ENCODE peak calls at places on chromosomes 16 and 17, in six cellular contexts. One of them, this sample, is unnamed.

GRCh38 chr17:11290814-11291213 is 49.8 kb downstream of the SHISA6 start:
- DNase-seq in GM12865: no peak
- DNase-seq in pancreas: no peak
- DNase-seq in AG10803: no peak
- DNase-seq in aorta: no peak
- DNase-seq in lower leg skin: no peak
- DNase-seq in this sample: no peak

GRCh38 chr16:11621920-11622651 is 35.4 kb upstream of the LITAF start:
- DNase-seq in GM12865: peak; percentile 57
- DNase-seq in pancreas: no peak
- DNase-seq in AG10803: no peak
- DNase-seq in aorta: no peak
- DNase-seq in lower leg skin: no peak
- DNase-seq in this sample: no peak

GRCh38 chr17:31197991-31198390 is 99.0 kb downstream of the OMG start:
- DNase-seq in GM12865: no peak
- DNase-seq in pancreas: no peak
- DNase-seq in AG10803: peak; percentile 28
- DNase-seq in aorta: no peak
- DNase-seq in lower leg skin: no peak
- DNase-seq in this sample: no peak

GRCh38 chr16:28259091-28259780 is 33.1 kb upstream of the SBK1 start:
- DNase-seq in GM12865: no peak
- DNase-seq in pancreas: no peak
- DNase-seq in AG10803: no peak
- DNase-seq in aorta: no peak
- DNase-seq in lower leg skin: no peak
- DNase-seq in this sample: no peak

GRCh38 chr17:74455025-74455585 is 11.3 kb upstream of the CD300A start:
- DNase-seq in GM12865: peak; percentile 44
- DNase-seq in pancreas: no peak
- DNase-seq in AG10803: no peak
- DNase-seq in aorta: no peak
- DNase-seq in lower leg skin: no peak
- DNase-seq in this sample: no peak

GRCh38 chr16:20952144-20952797 is 51.7 kb downstream of the LYRM1 start:
- DNase-seq in GM12865: no peak
- DNase-seq in pancreas: no peak
- DNase-seq in AG10803: no peak
- DNase-seq in aorta: no peak
- DNase-seq in lower leg skin: no peak
- DNase-seq in this sample: no peak

GRCh38 chr17:36205637-36206458 is 5.0 kb upstream of the CCL4L2 start:
- DNase-seq in GM12865: peak; percentile 83
- DNase-seq in pancreas: no peak
- DNase-seq in AG10803: no peak
- DNase-seq in aorta: no peak
- DNase-seq in lower leg skin: no peak
- DNase-seq in this sample: no peak

GRCh38 chr17:34287858-34288257 is 2.3 kb downstream of the CCL11 start:
- DNase-seq in GM12865: no peak
- DNase-seq in pancreas: no peak
- DNase-seq in AG10803: no peak
- DNase-seq in aorta: no peak
- DNase-seq in lower leg skin: no peak
- DNase-seq in this sample: no peak

GRCh38 chr16:19375561-19376158 is 42.0 kb upstream of the TMC5 start:
- DNase-seq in GM12865: peak; percentile 64
- DNase-seq in pancreas: no peak
- DNase-seq in AG10803: peak; percentile 38
- DNase-seq in aorta: no peak
- DNase-seq in lower leg skin: peak; percentile 22
- DNase-seq in this sample: no peak

GRCh38 chr17:42272576-42272975 is 3.6 kb downstream of the STAT5B start:
- DNase-seq in GM12865: no peak
- DNase-seq in pancreas: no peak
- DNase-seq in AG10803: no peak
- DNase-seq in aorta: no peak
- DNase-seq in lower leg skin: no peak
- DNase-seq in this sample: no peak

GRCh38 chr17:42271277-42271922 is 4.8 kb downstream of the STAT5B start:
- DNase-seq in GM12865: no peak
- DNase-seq in pancreas: no peak
- DNase-seq in AG10803: no peak
- DNase-seq in aorta: no peak
- DNase-seq in lower leg skin: no peak
- DNase-seq in this sample: no peak

GRCh38 chr17:42272162-42272561 is 4.0 kb downstream of the STAT5B start:
- DNase-seq in GM12865: no peak
- DNase-seq in pancreas: no peak
- DNase-seq in AG10803: no peak
- DNase-seq in aorta: no peak
- DNase-seq in lower leg skin: no peak
- DNase-seq in this sample: no peak

GRCh38 chr17:42270175-42270545 is 6.0 kb downstream of the STAT5B start:
- DNase-seq in GM12865: no peak
- DNase-seq in pancreas: no peak
- DNase-seq in AG10803: peak; percentile 57
- DNase-seq in aorta: no peak
- DNase-seq in lower leg skin: no peak
- DNase-seq in this sample: no peak

GRCh38 chr17:42270596-42270995 is 5.6 kb downstream of the STAT5B start:
- DNase-seq in GM12865: no peak
- DNase-seq in pancreas: no peak
- DNase-seq in AG10803: peak; percentile 22
- DNase-seq in aorta: no peak
- DNase-seq in lower leg skin: no peak
- DNase-seq in this sample: no peak
- H3K4me3 ChIP-seq in GM12865: no peak overlapping the region
- H3K4me3 ChIP-seq in pancreas: no peak overlapping the region
- H3K4me3 ChIP-seq in AG10803: no peak overlapping the region
- H3K4me3 ChIP-seq in aorta: no peak overlapping the region
- H3K4me3 ChIP-seq in lower leg skin: no peak overlapping the region
- H3K4me3 ChIP-seq in this sample: no peak overlapping the region

DNA sequence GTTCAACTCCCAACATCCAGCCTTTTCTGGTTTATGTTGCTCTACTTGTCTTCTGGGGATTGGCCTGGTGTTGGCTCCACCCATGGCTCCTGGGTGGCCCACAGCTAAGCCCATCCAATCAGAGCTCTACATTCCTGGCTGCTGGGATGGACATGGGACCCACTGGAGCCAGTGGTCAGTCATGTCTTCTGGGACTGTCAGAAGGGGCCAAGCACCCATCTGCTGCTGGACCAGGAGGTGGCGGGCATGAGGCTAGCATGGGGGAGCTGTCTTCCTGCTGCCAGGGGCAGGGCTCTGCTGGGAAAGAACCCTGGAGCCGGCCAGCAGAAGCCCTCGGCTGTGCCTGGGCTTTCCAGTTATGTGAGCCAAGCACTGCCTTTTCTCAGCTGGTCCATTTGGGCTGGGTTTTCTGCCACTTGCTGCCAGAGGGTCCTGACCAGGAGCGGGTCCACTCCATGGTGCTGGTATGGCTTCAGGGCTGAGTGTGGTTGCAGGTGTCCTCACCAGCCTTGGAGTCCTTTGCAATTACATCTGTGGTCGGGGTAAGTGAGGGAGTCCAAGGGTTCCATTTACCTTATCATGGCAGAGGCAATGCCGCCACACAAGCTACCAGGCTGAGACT is 17.4 kb upstream of the ZNF469 start:
- DNase-seq in GM12865: no peak
- DNase-seq in pancreas: peak; percentile 30
- DNase-seq in AG10803: no peak
- DNase-seq in aorta: peak; percentile 21
- DNase-seq in lower leg skin: no peak
- DNase-seq in this sample: no peak
- H3K4me3 ChIP-seq in GM12865: no peak overlapping the region
- H3K4me3 ChIP-seq in pancreas: no peak overlapping the region
- H3K4me3 ChIP-seq in AG10803: no peak overlapping the region
- H3K4me3 ChIP-seq in aorta: no peak overlapping the region
- H3K4me3 ChIP-seq in lower leg skin: no peak overlapping the region
- H3K4me3 ChIP-seq in this sample: no peak overlapping the region

DNA sequence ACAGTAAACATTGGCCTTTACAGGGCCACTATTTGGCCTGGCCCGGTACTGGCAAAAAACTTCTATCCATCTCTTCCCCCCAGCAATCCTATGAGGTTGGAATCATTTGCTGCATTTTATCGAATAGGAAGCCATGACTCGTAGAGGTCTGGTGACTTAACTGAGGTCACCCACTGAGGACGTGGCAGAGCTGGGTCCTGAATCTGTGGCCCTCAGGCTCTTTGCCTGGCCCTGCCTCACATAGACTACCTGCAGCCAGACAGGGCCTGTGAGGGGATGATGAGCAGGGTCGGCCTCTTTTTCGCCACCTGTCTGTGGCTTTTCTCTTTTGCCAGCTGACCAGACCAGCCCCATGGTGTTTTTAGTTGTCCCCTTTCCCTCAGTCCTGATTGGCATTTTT is 1.9 kb downstream of the PPP4C start:
- DNase-seq in GM12865: no peak
- DNase-seq in pancreas: peak; percentile 16
- DNase-seq in AG10803: no peak
- DNase-seq in aorta: no peak
- DNase-seq in lower leg skin: no peak
- DNase-seq in this sample: no peak
- H3K4me3 ChIP-seq in GM12865: no peak overlapping the region
- H3K4me3 ChIP-seq in pancreas: peak overlapping the region; percentile 70
- H3K4me3 ChIP-seq in AG10803: peak overlapping the region; percentile 95
- H3K4me3 ChIP-seq in aorta: no peak overlapping the region
- H3K4me3 ChIP-seq in lower leg skin: no peak overlapping the region
- H3K4me3 ChIP-seq in this sample: no peak overlapping the region

DNA sequence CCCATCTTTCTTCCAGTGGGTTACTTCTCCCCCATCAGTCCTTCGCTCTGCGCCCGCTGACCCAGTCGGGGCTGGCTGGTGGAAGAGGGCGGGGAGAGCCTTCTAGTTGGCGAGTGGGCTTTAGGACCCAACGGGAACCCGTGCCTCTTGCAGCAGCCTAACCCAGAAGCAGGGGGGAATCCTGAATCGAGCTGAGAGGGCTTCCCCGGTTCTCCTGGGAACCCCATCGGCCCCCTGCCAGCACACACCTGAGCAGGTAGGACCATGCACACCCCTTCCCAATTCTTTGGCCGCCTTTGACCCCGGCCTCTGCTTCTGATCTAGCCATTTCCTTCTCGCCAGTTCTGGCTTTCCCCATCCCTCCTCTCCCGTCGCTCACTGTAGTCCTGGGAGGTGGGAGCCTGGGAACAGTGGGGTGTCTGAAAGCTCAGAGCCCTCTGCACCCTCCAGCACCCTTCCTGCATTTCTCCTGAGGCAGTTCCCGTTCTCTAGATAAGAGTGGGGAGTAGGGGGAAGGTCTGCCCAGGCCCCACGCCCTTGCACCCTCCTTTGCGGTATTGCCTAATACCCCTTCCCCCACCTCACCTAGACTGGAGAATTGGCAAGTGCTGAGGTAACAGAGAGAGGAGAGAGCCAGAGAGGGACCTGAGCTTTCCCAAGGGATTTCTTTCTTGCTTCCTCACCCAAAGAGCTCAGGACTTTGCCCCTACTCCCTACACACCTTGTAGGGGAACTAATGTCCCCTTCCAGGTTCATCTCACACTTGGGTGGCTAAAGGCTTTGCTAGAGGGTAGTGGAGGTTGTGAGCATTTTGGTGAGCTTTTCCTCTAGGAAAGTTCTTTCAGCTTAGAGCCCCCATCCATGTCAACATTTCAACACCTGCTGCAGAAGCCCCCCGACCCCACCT is at the start of gene RARA:
- DNase-seq in GM12865: peak; percentile 54
- DNase-seq in pancreas: peak; percentile 74
- DNase-seq in AG10803: no peak
- DNase-seq in aorta: peak; percentile 80
- DNase-seq in lower leg skin: no peak
- DNase-seq in this sample: no peak
- H3K4me3 ChIP-seq in GM12865: peak within 1 kb of the TSS; percentile 35
- H3K4me3 ChIP-seq in pancreas: peak within 1 kb of the TSS; percentile 57
- H3K4me3 ChIP-seq in AG10803: peak within 1 kb of the TSS; percentile 56
- H3K4me3 ChIP-seq in aorta: peak within 1 kb of the TSS; percentile 43
- H3K4me3 ChIP-seq in lower leg skin: peak within 1 kb of the TSS; percentile 14
- H3K4me3 ChIP-seq in this sample: peak within 1 kb of the TSS; percentile 68

DNA sequence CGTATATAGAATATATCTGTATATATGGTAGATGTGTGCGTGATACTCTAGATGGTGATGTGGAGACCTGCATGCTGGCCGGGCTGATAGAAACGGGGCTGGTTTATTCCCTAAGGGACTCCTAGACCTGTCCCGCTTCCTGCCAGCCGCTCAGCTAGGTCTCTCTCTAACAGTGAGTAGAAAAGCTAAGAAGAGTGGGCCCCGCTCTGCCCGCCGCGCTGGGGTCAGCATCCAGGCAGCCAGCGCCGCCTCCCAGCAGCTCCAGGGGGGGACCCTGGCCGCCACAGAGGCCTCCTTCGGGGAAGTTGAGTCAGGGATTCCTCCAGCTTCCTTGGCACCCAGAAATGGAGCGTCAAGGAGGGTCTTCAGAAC is 9.4 kb downstream of the CYGB start:
- DNase-seq in GM12865: peak; percentile 67
- DNase-seq in pancreas: no peak
- DNase-seq in AG10803: no peak
- DNase-seq in aorta: no peak
- DNase-seq in lower leg skin: no peak
- DNase-seq in this sample: no peak
- H3K4me3 ChIP-seq in GM12865: peak overlapping the region; percentile 51
- H3K4me3 ChIP-seq in pancreas: no peak overlapping the region
- H3K4me3 ChIP-seq in AG10803: no peak overlapping the region
- H3K4me3 ChIP-seq in aorta: no peak overlapping the region
- H3K4me3 ChIP-seq in lower leg skin: no peak overlapping the region
- H3K4me3 ChIP-seq in this sample: no peak overlapping the region

DNA sequence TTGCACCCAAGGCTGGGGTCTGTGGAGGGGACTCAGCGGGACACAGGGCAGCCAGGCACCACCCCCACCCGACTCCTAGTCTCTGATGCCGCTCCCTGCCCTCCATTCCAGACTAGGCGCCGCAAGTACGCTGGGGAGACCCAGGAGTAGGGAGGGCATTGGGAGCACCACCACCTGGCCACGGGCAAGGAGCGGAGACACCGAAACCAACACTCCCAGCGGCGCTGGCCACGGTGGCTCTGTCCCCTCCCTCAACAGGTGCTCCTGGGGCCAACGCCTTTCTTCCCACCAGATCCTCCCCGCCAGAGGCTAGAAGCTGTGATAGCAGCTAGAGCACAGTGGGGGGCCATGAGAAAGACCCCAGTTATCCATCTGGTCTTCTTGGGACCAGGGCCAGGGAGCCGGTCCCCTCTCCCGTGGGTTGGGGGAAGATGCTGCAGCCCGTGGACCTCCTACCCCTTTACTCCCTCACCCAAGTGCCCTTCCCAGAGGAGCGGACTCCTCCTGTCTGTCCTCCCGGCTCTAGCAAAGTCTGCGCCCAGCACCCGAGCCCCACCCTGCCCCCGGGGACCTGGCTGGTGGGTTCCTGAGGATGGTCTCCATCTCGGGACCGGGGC is 453 bp upstream of the SYNGR3 start:
- DNase-seq in GM12865: no peak
- DNase-seq in pancreas: peak; percentile 77
- DNase-seq in AG10803: no peak
- DNase-seq in aorta: no peak
- DNase-seq in lower leg skin: no peak
- DNase-seq in this sample: no peak
- H3K4me3 ChIP-seq in GM12865: no peak overlapping the region
- H3K4me3 ChIP-seq in pancreas: peak overlapping the region; percentile 36
- H3K4me3 ChIP-seq in AG10803: no peak overlapping the region
- H3K4me3 ChIP-seq in aorta: no peak overlapping the region
- H3K4me3 ChIP-seq in lower leg skin: no peak overlapping the region
- H3K4me3 ChIP-seq in this sample: peak overlapping the region; percentile 12

This sample was measured in dorsolateral prefrontal cortex.